ENCODE peak calls at places on chromosomes 4 and X, in six cellular contexts. B is SK-N-SH, E is GM23338, X is HCT116, H is A549, V is Panc1. S is an unnamed sample.

GRCh38 chr4:99403380-99404194 is 31.6 kb downstream of the ADH7 start:
- DNase-seq in V (no peak), E (no peak), X (no peak), B (no peak), H (no peak), S (no peak)

GRCh38 chr4:8731364-8731763 is 138.8 kb downstream of the CPZ start:
- DNase-seq in H (no peak), X (no peak), V (no peak), B (no peak), E (no peak), S (no peak)

GRCh38 chr4:71607780-71608673 is 175.9 kb downstream of the GC start:
- DNase-seq in X (no peak), B (no peak), H (peak), V (peak), E (no peak), S (no peak)

GRCh38 chrX:31656013-31656412 is 584.2 kb upstream of the FTHL17 start:
- DNase-seq in H (no peak), V (no peak), B (no peak), E (no peak), X (no peak), S (no peak)

GRCh38 chrX:130197464-130197863 is 25.7 kb downstream of the RAB33A start:
- DNase-seq in B (no peak), X (no peak), H (no peak), V (no peak), E (no peak), S (no peak)

GRCh38 chrX:6002056-6002455 is 226.6 kb downstream of the NLGN4X start:
- DNase-seq in H (no peak), B (no peak), V (no peak), X (no peak), E (peak), S (no peak)

GRCh38 chr4:74109116-74109791 is 10.3 kb upstream of the CXCL2 start:
- DNase-seq in V (peak), H (peak), B (no peak), X (peak), E (peak), S (peak)

GRCh38 chrX:47283015-47283771 is 50.4 kb downstream of the USP11 start:
- DNase-seq in V (no peak), X (no peak), H (no peak), B (peak), E (no peak), S (no peak)

GRCh38 chr4:107252621-107253020 is 216.5 kb upstream of the DKK2 start:
- DNase-seq in V (no peak), E (no peak), X (no peak), H (no peak), B (no peak), S (no peak)

GRCh38 chrX:65994519-65995501 is 45.1 kb downstream of the VSIG4 start:
- DNase-seq in H (no peak), B (no peak), V (no peak), E (no peak), X (no peak), S (no peak)

GRCh38 chr4:121669163-121669550 is 27.6 kb downstream of the ANXA5 start:
- DNase-seq in V (no peak), H (no peak), B (no peak), E (no peak), X (no peak), S (no peak)

DNA sequence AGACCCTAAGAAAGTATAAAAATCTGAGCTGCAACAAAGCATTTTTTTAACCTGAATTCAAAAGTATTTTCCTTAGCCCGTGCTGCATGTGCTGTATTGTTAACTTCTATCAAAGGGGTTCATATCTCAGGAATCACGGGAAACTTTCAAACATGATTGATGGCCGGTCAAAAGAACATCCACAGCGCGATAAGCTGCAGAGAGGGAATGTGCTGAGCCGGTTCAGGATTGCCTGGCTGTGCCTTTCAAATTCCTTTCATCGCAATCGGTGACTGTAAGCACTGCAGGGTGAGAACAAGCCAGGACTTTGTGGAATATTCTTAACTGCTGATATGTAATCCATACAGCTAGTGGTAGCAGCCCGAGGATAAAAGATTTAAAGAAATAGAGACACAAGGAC is 210.9 kb upstream of the NOCT start:
- DNase-seq in V (no peak), H (no peak), E (no peak), X (no peak), B (no peak), S (no peak)
- TF ChIP-seq CTCF in V (no peak), H (no peak), E (no peak), X (no peak), B (no peak), S (no peak)

GRCh38 chr4:75490155-75490554 is 24.0 kb downstream of the RCHY1 start:
- DNase-seq in E (peak), X (no peak), H (no peak), V (no peak), B (no peak), S (no peak)

GRCh38 chr4:75495489-75495888 is 18.7 kb downstream of the RCHY1 start:
- DNase-seq in X (no peak), H (no peak), B (no peak), V (no peak), E (no peak), S (no peak)

GRCh38 chr4:75498041-75498440 is 16.2 kb downstream of the RCHY1 start:
- DNase-seq in V (no peak), B (no peak), H (no peak), E (no peak), X (no peak), S (no peak)

GRCh38 chr4:75497133-75497532 is 17.1 kb downstream of the RCHY1 start:
- DNase-seq in E (no peak), X (no peak), H (no peak), V (no peak), B (no peak), S (no peak)

GRCh38 chr4:75494563-75494962 is 19.6 kb downstream of the RCHY1 start:
- DNase-seq in E (no peak), V (no peak), H (no peak), B (no peak), X (no peak), S (no peak)
- TF ChIP-seq REST in E (no peak), V (no peak), H (no peak), B (no peak), X (no peak), S (no peak)

GRCh38 chr4:40626183-40626990 is 3.3 kb downstream of the RBM47 start:
- DNase-seq in V (no peak), B (no peak), E (peak), H (no peak), X (no peak), S (no peak)

GRCh38 chr4:40628888-40629287 is 776 bp downstream of the RBM47 start:
- DNase-seq in B (no peak), X (no peak), E (peak), V (no peak), H (no peak), S (no peak)

GRCh38 chr4:40627540-40627939 is 2.1 kb downstream of the RBM47 start:
- DNase-seq in X (no peak), B (no peak), E (no peak), V (no peak), H (no peak), S (no peak)

GRCh38 chr4:40630335-40631021 is 814 bp upstream of the RBM47 start:
- DNase-seq in X (peak), B (peak), V (no peak), H (peak), E (peak), S (peak)

DNA sequence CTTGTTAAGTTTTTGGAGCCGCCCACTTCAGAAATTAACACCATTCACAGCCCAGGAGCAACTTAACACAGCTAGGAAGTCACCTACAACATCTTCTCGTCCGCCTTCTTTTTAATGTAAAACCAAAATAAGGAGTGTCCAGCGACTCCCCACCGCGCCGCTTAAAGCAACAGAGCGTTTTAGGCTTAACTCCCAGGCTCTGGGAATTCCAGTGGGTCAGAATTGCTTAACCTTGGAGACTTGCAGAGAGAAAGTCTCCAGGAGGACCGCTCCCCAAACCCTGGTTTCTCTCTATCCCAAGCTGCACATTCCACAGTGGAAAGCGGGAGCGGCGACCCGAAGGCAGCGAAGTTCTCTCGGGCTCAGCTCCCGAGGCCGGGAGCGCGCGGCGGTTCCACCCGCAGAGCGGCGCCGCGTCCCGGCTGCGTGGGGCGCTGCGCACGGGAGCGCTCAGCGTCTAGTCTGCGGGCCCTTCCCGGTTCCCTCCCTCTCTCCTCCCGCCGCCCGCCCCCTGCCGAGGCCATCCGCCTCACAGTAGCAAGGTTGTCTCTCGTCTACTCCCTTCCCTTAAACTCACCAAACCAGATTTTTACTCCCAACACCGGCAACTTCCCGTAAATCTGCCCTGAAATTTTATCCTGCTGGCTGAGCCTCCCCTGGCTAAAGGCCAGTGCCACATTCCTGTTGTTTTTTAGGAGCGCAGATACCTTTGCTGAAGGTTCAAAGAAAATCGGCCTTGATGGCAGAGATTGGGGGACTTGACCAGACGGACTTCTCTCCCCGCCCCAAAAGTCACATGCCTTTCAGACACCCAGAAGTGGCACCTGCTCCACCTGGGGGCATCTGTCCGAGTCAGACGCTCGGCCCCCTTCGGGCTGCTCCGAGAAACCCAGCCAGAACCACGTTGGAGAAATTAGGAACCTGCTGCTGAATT is at the start of gene RBM47:
- DNase-seq in E (peak), X (peak), V (no peak), B (peak), H (no peak), S (peak)
- TF ChIP-seq CTCF in E (peak), X (no peak), V (peak), B (peak), H (peak), S (no peak)

GRCh38 chrX:9163153-9163790 is 129.3 kb upstream of the FAM9B start:
- DNase-seq in X (no peak), V (no peak), E (no peak), H (no peak), B (no peak), S (no peak)
- TF ChIP-seq REST in X (no peak), V (no peak), E (no peak), H (no peak), B (no peak), S (no peak)

GRCh38 chrX:26908218-26908617 is 554.9 kb downstream of the PPP4R3C start:
- DNase-seq in E (no peak), V (no peak), X (no peak), H (no peak), B (no peak), S (no peak)
- TF ChIP-seq CTCF in E (no peak), V (no peak), X (no peak), H (no peak), B (no peak), S (no peak)

GRCh38 chrX:39616098-39616729 is 481.5 kb downstream of the BCOR start:
- DNase-seq in H (no peak), B (no peak), V (no peak), X (no peak), E (no peak), S (no peak)

GRCh38 chrX:39611468-39611867 is 486.3 kb downstream of the BCOR start:
- DNase-seq in E (no peak), H (no peak), X (no peak), V (no peak), B (no peak), S (no peak)

GRCh38 chrX:39614680-39614998 is 483.1 kb downstream of the BCOR start:
- DNase-seq in V (no peak), X (no peak), B (no peak), H (no peak), E (no peak), S (no peak)

GRCh38 chrX:39613997-39614679 is 483.6 kb downstream of the BCOR start:
- DNase-seq in H (no peak), B (peak), V (no peak), E (peak), X (no peak), S (no peak)

GRCh38 chrX:39613508-39613921 is 484.2 kb downstream of the BCOR start:
- DNase-seq in E (peak), B (peak), X (no peak), V (no peak), H (peak), S (no peak)
- TF ChIP-seq REST in E (no peak), B (no peak), X (no peak), V (no peak), H (no peak), S (no peak)

DNA sequence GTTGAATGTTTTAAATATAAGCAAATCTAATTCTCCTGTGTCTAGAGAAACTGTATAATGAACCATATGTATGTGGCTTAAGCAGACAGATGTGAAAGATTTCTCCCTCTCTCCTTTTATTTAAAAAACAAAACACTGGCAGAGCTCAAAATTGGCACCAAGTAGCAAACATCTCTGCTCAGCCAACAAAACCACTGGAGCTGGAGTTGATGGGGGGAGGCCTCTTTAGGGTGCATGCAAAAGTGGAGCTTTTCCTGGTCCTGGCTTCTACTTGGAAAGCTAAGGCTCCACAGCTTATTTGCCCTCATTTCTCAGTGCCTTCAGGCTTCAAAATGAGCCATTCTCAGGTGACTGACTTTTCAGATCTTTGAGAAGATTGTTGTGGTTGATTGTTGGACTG is 95.6 kb downstream of the REPS2 start:
- DNase-seq in V (no peak), X (no peak), H (no peak), E (no peak), B (no peak), S (no peak)
- TF ChIP-seq CTCF in V (no peak), X (no peak), H (no peak), E (no peak), B (no peak), S (no peak)